ENCODE peak calls at places on chromosome 10, in six cellular contexts. S, U, V, T, W and B are unnamed samples.
A peak's percentile ranks its signal among the peaks of the same experiment; 100 is the strongest.

GRCh38 chr10:70250956-70251680 is 17.9 kb upstream of the PPA1 start:
- DNase-seq in S (no peak), U (no peak), V (no peak), T (no peak), W (no peak), B (no peak)

GRCh38 chr10:47276071-47276470 is 23.9 kb upstream of the GDF10 start:
- DNase-seq in S (no peak), U (no peak), V (no peak), T (no peak), W (no peak), B (no peak)

GRCh38 chr10:131514454-131514853 is 202.9 kb upstream of the TCERG1L start:
- DNase-seq in S (no peak), U (no peak), V (no peak), T (no peak), W (no peak), B (no peak)

GRCh38 chr10:33153968-33154327 is 180.5 kb downstream of the NRP1 start:
- DNase-seq in S (no peak), U (no peak), V (no peak), T (no peak), W (no peak), B (no peak)

GRCh38 chr10:93235686-93236085 is 162.0 kb downstream of the CYP26A1 start:
- DNase-seq in S (peak; percentile 16), U (no peak), V (peak; percentile 67), T (no peak), W (no peak), B (peak; percentile 80)

GRCh38 chr10:91596821-91597396 is 36.0 kb downstream of the PPP1R3C start:
- DNase-seq in S (peak; percentile 79), U (no peak), V (peak; percentile 92), T (peak; percentile 80), W (no peak), B (peak; percentile 81)

GRCh38 chr10:100645609-100646008 is 99.8 kb upstream of the PAX2 start:
- DNase-seq in S (no peak), U (no peak), V (no peak), T (no peak), W (no peak), B (no peak)

GRCh38 chr10:78849115-78849514 is 219.7 kb upstream of the ZMIZ1 start:
- DNase-seq in S (no peak), U (no peak), V (no peak), T (no peak), W (no peak), B (no peak)

GRCh38 chr10:58435297-58435696 is 50.1 kb downstream of the TFAM start:
- DNase-seq in S (peak; percentile 100), U (no peak), V (peak; percentile 97), T (peak; percentile 99), W (no peak), B (peak; percentile 100)

GRCh38 chr10:93034426-93034825 is 26.2 kb upstream of the CYP26C1 start:
- DNase-seq in S (peak; percentile 3), U (no peak), V (peak; percentile 70), T (no peak), W (no peak), B (peak; percentile 40)

GRCh38 chr10:29104661-29105369 is 184.1 kb upstream of the LYZL1 start:
- DNase-seq in S (no peak), U (no peak), V (no peak), T (no peak), W (no peak), B (no peak)

GRCh38 chr10:63425512-63425911 is 40.3 kb downstream of the JMJD1C start:
- DNase-seq in S (no peak), U (no peak), V (no peak), T (no peak), W (no peak), B (no peak)

GRCh38 chr10:21011433-21012018 is 114.4 kb upstream of the NEBL start:
- DNase-seq in S (no peak), U (no peak), V (no peak), T (no peak), W (no peak), B (no peak)

GRCh38 chr10:20970044-20970443 is 72.9 kb upstream of the NEBL start:
- DNase-seq in S (peak; percentile 25), U (peak; percentile 10), V (peak; percentile 13), T (peak; percentile 37), W (no peak), B (peak; percentile 10)

GRCh38 chr10:100894589-100895294 is 18.0 kb upstream of the SLF2 start:
- DNase-seq in S (no peak), U (no peak), V (no peak), T (no peak), W (no peak), B (no peak)

GRCh38 chr10:118362103-118362502 is 20.0 kb upstream of the FAM204A start:
- DNase-seq in S (no peak), U (no peak), V (no peak), T (no peak), W (no peak), B (no peak)

GRCh38 chr10:117967149-117967548 is 79.6 kb downstream of the RAB11FIP2 start:
- DNase-seq in S (no peak), U (no peak), V (no peak), T (no peak), W (no peak), B (no peak)

GRCh38 chr10:86681047-86681446 is 12.7 kb downstream of the LDB3 start:
- DNase-seq in S (no peak), U (no peak), V (no peak), T (no peak), W (no peak), B (no peak)

GRCh38 chr10:132942101-132942739 is at the start of gene CFAP46:
- DNase-seq in S (peak; percentile 42), U (no peak), V (peak; percentile 28), T (peak; percentile 35), W (peak; percentile 57), B (peak; percentile 17)

GRCh38 chr10:66680886-66681285 is 244.9 kb upstream of the LRRTM3 start:
- DNase-seq in S (no peak), U (no peak), V (no peak), T (no peak), W (no peak), B (peak; percentile 4)

GRCh38 chr10:108970016-108970415 is 953.3 kb downstream of the XPNPEP1 start:
- DNase-seq in S (peak; percentile 31), U (no peak), V (peak; percentile 21), T (peak; percentile 15), W (no peak), B (peak; percentile 10)

GRCh38 chr10:101052285-101052684 is 9.5 kb upstream of the KAZALD1 start:
- DNase-seq in S (peak; percentile 69), U (no peak), V (peak; percentile 85), T (peak; percentile 69), W (no peak), B (peak; percentile 85)

GRCh38 chr10:95414844-95415545 is 124.2 kb upstream of the PDLIM1 start:
- DNase-seq in S (no peak), U (no peak), V (no peak), T (no peak), W (no peak), B (peak; percentile 3)

GRCh38 chr10:70362357-70362756 is 20.1 kb downstream of the LRRC20 start:
- DNase-seq in S (no peak), U (no peak), V (no peak), T (no peak), W (no peak), B (no peak)

GRCh38 chr10:79981673-79982485 is 33.0 kb upstream of the SFTPD start:
- DNase-seq in S (peak; percentile 15), U (no peak), V (peak; percentile 4), T (peak; percentile 21), W (no peak), B (peak; percentile 35)

GRCh38 chr10:22601618-22602017 is 112.8 kb downstream of the PIP4K2A start:
- DNase-seq in S (no peak), U (no peak), V (no peak), T (no peak), W (no peak), B (no peak)

GRCh38 chr10:91690412-91690811 is 57.5 kb upstream of the PPP1R3C start:
- DNase-seq in S (no peak), U (no peak), V (no peak), T (no peak), W (no peak), B (no peak)

GRCh38 chr10:71137701-71138100 is 74.7 kb upstream of the UNC5B start:
- DNase-seq in S (no peak), U (no peak), V (no peak), T (no peak), W (no peak), B (no peak)

GRCh38 chr10:98642281-98642680 is 195.5 kb upstream of the HPS1 start:
- DNase-seq in S (peak; percentile 10), U (no peak), V (no peak), T (no peak), W (no peak), B (peak; percentile 58)

GRCh38 chr10:68562666-68563522 is 2.8 kb downstream of the TET1 start:
- DNase-seq in S (peak; percentile 54), U (no peak), V (peak; percentile 67), T (peak; percentile 60), W (no peak), B (peak; percentile 61)

GRCh38 chr10:31871266-31871887 is 57.3 kb downstream of the ARHGAP12 start:
- DNase-seq in S (no peak), U (no peak), V (no peak), T (no peak), W (no peak), B (peak; percentile 21)

GRCh38 chr10:100746413-100746931 is 1.1 kb downstream of the PAX2 start:
- DNase-seq in S (no peak), U (no peak), V (no peak), T (no peak), W (no peak), B (no peak)

GRCh38 chr10:17004801-17005380 is 124.7 kb downstream of the CUBN start:
- DNase-seq in S (no peak), U (no peak), V (no peak), T (no peak), W (no peak), B (no peak)

GRCh38 chr10:104819731-104820130 is 178.6 kb downstream of the SORCS3 start:
- DNase-seq in S (no peak), U (no peak), V (peak; percentile 16), T (no peak), W (no peak), B (no peak)

GRCh38 chr10:119347181-119347974 is 140.0 kb downstream of the GRK5 start:
- DNase-seq in S (no peak), U (no peak), V (no peak), T (no peak), W (no peak), B (no peak)

GRCh38 chr10:26647602-26648244 is 49.8 kb upstream of the PDSS1 start:
- DNase-seq in S (no peak), U (no peak), V (no peak), T (no peak), W (no peak), B (no peak)
- TF ChIP-seq CTCF in S (no peak), U (no peak), V (no peak), T (no peak), W (peak; percentile 36), B (no peak)

GRCh38 chr10:34275626-34276025 is 539.5 kb downstream of the PARD3 start:
- DNase-seq in S (peak; percentile 21), U (no peak), V (peak; percentile 40), T (no peak), W (no peak), B (no peak)
- H3K4me3 ChIP-seq in S (no peak overlapping the region), U (no peak overlapping the region), V (no peak overlapping the region), T (no peak overlapping the region), W (no peak overlapping the region), B (no peak overlapping the region)

GRCh38 chr10:5889624-5890518 is at the start of the genes ANKRD16 and FBH1:
- DNase-seq in S (peak; percentile 98), U (peak; percentile 66), V (peak; percentile 99), T (peak; percentile 100), W (peak; percentile 100), B (peak; percentile 100)
- TF ChIP-seq CTCF in S (no peak), U (no peak), V (no peak), T (no peak), W (no peak), B (no peak)

GRCh38 chr10:116627386-116627933 is 6.7 kb downstream of the PNLIPRP2 start:
- DNase-seq in S (no peak), U (no peak), V (no peak), T (no peak), W (no peak), B (no peak)
- H3K4me3 ChIP-seq in S (no peak overlapping the region), U (peak overlapping the region; percentile 25), V (no peak overlapping the region), T (no peak overlapping the region), W (no peak overlapping the region), B (no peak overlapping the region)